ENCODE peak calls at places on chromosome 17, in seven cellular contexts. M is NCI-H460; L is progenitor cell of endocrine pancreas; U is EL; C is mucosa of descending colon; Y is central memory CD4-positive, alpha-beta T cell; P is A549. W is an unnamed sample.

GRCh38 chr17:142102-142661 is 4.8 kb downstream of the SCGB1C2 start:
- DNase-seq in U (peak; percentile 33), C (no peak), L (peak; percentile 7), M (peak; percentile 31), P (peak; percentile 49), Y (no peak), W (no peak)

GRCh38 chr17:17836818-17837379 is at the start of gene SREBF1:
- DNase-seq in L (peak; percentile 49), C (peak; percentile 74), Y (peak; percentile 54), P (peak; percentile 87), U (peak; percentile 77), M (peak; percentile 68), W (no peak)

GRCh38 chr17:70621593-70621992 is 452.3 kb downstream of the KCNJ2 start:
- DNase-seq in Y (no peak), L (no peak), U (peak; percentile 5), M (no peak), P (no peak), C (no peak), W (no peak)

GRCh38 chr17:38729886-38730525 is at the start of gene CISD3:
- DNase-seq in L (peak; percentile 75), M (peak; percentile 85), U (peak; percentile 88), Y (peak; percentile 86), C (peak; percentile 90), P (peak; percentile 86), W (no peak)

GRCh38 chr17:66711936-66712335 is 123.0 kb upstream of the CACNG5 start:
- DNase-seq in Y (no peak), L (no peak), P (no peak), M (peak; percentile 62), C (peak; percentile 93), U (no peak), W (no peak)

GRCh38 chr17:1252203-1252608 is 18.0 kb upstream of the BHLHA9 start:
- DNase-seq in U (no peak), L (no peak), M (no peak), Y (no peak), P (no peak), C (peak; percentile 31), W (no peak)

GRCh38 chr17:77528516-77529327 is 388.0 kb downstream of the SEC14L1 start:
- DNase-seq in P (no peak), Y (no peak), C (no peak), L (peak; percentile 32), M (no peak), U (no peak), W (no peak)

GRCh38 chr17:68580236-68580903 is 20.8 kb downstream of the FAM20A start:
- DNase-seq in P (no peak), M (no peak), L (no peak), C (no peak), Y (no peak), U (peak; percentile 38), W (peak; percentile 68)

GRCh38 chr17:32495347-32496253 is 8.8 kb downstream of the CDK5R1 start:
- DNase-seq in P (no peak), L (no peak), U (no peak), M (no peak), C (no peak), Y (no peak), W (no peak)

GRCh38 chr17:29219378-29220047 is 27.1 kb upstream of the CRYBA1 start:
- DNase-seq in C (peak; percentile 90), L (peak; percentile 79), P (peak; percentile 97), M (peak; percentile 75), Y (peak; percentile 58), U (peak; percentile 85), W (peak; percentile 38)

GRCh38 chr17:8109669-8110455 is 8.5 kb downstream of the ALOXE3 start:
- DNase-seq in Y (peak; percentile 77), L (peak; percentile 84), M (no peak), C (peak; percentile 85), U (peak; percentile 27), P (peak; percentile 75), W (no peak)